ENCODE peak calls at places on chromosomes 13 and 19, in five cellular contexts. One of them, this sample, is unnamed. For H3K4me1, the result is how much of the 10 kb centered on the place peaks cover.

GRCh38 chr19:50266896-50267295 is 62.3 kb downstream of the KCNC3 start:
- DNase-seq in cardiac muscle cell: no peak
- DNase-seq in lower lobe of right lung: no peak
- DNase-seq in CD4-positive, CD25-positive, alpha-beta regulatory T cell: peak
- DNase-seq in pancreas: no peak
- DNase-seq in this sample: no peak

GRCh38 chr19:46841458-46842083 is 9.1 kb downstream of the AP2S1 start:
- DNase-seq in cardiac muscle cell: peak
- DNase-seq in lower lobe of right lung: no peak
- DNase-seq in CD4-positive, CD25-positive, alpha-beta regulatory T cell: no peak
- DNase-seq in pancreas: no peak
- DNase-seq in this sample: no peak

GRCh38 chr13:65292488-65292901 is 1937.6 kb downstream of the PCDH9 start:
- DNase-seq in cardiac muscle cell: peak
- DNase-seq in lower lobe of right lung: no peak
- DNase-seq in CD4-positive, CD25-positive, alpha-beta regulatory T cell: no peak
- DNase-seq in pancreas: no peak
- DNase-seq in this sample: peak

GRCh38 chr13:28707629-28708427 is 10.9 kb downstream of the SLC46A3 start:
- DNase-seq in cardiac muscle cell: peak
- DNase-seq in lower lobe of right lung: no peak
- DNase-seq in CD4-positive, CD25-positive, alpha-beta regulatory T cell: peak
- DNase-seq in pancreas: no peak
- DNase-seq in this sample: peak

GRCh38 chr13:101398920-101399319 is 17.4 kb downstream of the NALCN start:
- DNase-seq in cardiac muscle cell: peak
- DNase-seq in lower lobe of right lung: no peak
- DNase-seq in CD4-positive, CD25-positive, alpha-beta regulatory T cell: no peak
- DNase-seq in pancreas: no peak
- DNase-seq in this sample: peak

GRCh38 chr19:37930416-37930815 is 23.4 kb downstream of the SIPA1L3 start:
- DNase-seq in cardiac muscle cell: peak
- DNase-seq in lower lobe of right lung: peak
- DNase-seq in CD4-positive, CD25-positive, alpha-beta regulatory T cell: no peak
- DNase-seq in pancreas: peak
- DNase-seq in this sample: no peak

GRCh38 chr13:75693227-75693626 is 57.1 kb downstream of the LMO7 start:
- DNase-seq in cardiac muscle cell: no peak
- DNase-seq in lower lobe of right lung: no peak
- DNase-seq in CD4-positive, CD25-positive, alpha-beta regulatory T cell: no peak
- DNase-seq in pancreas: no peak
- DNase-seq in this sample: no peak

GRCh38 chr13:102704238-102704750 is 9.4 kb upstream of the METTL21C start:
- DNase-seq in cardiac muscle cell: no peak
- DNase-seq in lower lobe of right lung: no peak
- DNase-seq in CD4-positive, CD25-positive, alpha-beta regulatory T cell: no peak
- DNase-seq in pancreas: no peak
- DNase-seq in this sample: peak

GRCh38 chr19:19597809-19598306 is 20.6 kb downstream of the PBX4 start:
- DNase-seq in cardiac muscle cell: no peak
- DNase-seq in lower lobe of right lung: no peak
- DNase-seq in CD4-positive, CD25-positive, alpha-beta regulatory T cell: peak
- DNase-seq in pancreas: no peak
- DNase-seq in this sample: no peak

GRCh38 chr19:35040826-35041547 is 534 bp upstream of the HPN start:
- DNase-seq in cardiac muscle cell: peak
- DNase-seq in lower lobe of right lung: peak
- DNase-seq in CD4-positive, CD25-positive, alpha-beta regulatory T cell: peak
- DNase-seq in pancreas: peak
- DNase-seq in this sample: no peak
- H3K4me1 ChIP-seq in cardiac muscle cell: under half
- H3K4me1 ChIP-seq in lower lobe of right lung: half or more
- H3K4me1 ChIP-seq in CD4-positive, CD25-positive, alpha-beta regulatory T cell: under half
- H3K4me1 ChIP-seq in pancreas: under half
- H3K4me1 ChIP-seq in this sample: under half

GRCh38 chr19:12952488-12953455 is 4.3 kb downstream of the GADD45GIP1 start:
- DNase-seq in cardiac muscle cell: peak
- DNase-seq in lower lobe of right lung: no peak
- DNase-seq in CD4-positive, CD25-positive, alpha-beta regulatory T cell: no peak
- DNase-seq in pancreas: no peak
- DNase-seq in this sample: peak
- H3K4me1 ChIP-seq in cardiac muscle cell: under half
- H3K4me1 ChIP-seq in lower lobe of right lung: under half
- H3K4me1 ChIP-seq in CD4-positive, CD25-positive, alpha-beta regulatory T cell: under half
- H3K4me1 ChIP-seq in pancreas: under half
- H3K4me1 ChIP-seq in this sample: under half

DNA sequence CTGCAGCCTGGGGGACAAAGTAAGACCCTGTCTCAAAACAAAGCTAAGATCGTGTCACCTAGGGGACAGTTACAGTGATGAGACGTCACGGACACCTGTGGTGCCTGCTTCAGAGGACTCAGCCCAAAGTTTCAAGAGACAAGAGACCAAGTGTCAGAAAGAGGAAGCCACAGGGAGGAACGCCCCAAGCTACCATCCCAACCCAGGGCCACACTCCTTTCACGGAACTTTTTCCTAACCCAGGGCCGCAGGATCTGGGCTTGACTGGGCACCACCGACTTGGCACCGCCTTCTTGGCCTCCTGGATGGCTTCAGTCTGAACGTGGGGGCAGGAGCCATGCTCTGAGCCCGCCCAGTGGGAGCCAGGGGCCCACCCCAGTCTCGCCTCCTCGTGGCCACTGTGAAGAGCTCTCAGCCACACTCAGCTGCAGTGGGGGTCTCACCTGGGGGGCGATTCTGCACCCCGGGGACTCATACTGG is 8.5 kb downstream of the MOB3A start:
- DNase-seq in cardiac muscle cell: no peak
- DNase-seq in lower lobe of right lung: no peak
- DNase-seq in CD4-positive, CD25-positive, alpha-beta regulatory T cell: peak
- DNase-seq in pancreas: no peak
- DNase-seq in this sample: no peak
- H3K4me1 ChIP-seq in cardiac muscle cell: under half
- H3K4me1 ChIP-seq in lower lobe of right lung: half or more
- H3K4me1 ChIP-seq in CD4-positive, CD25-positive, alpha-beta regulatory T cell: half or more
- H3K4me1 ChIP-seq in pancreas: under half
- H3K4me1 ChIP-seq in this sample: under half

GRCh38 chr13:97231118-97231831 is 9.1 kb downstream of the MBNL2 start:
- DNase-seq in cardiac muscle cell: no peak
- DNase-seq in lower lobe of right lung: no peak
- DNase-seq in CD4-positive, CD25-positive, alpha-beta regulatory T cell: no peak
- DNase-seq in pancreas: no peak
- DNase-seq in this sample: peak
- H3K4me1 ChIP-seq in cardiac muscle cell: under half
- H3K4me1 ChIP-seq in lower lobe of right lung: half or more
- H3K4me1 ChIP-seq in CD4-positive, CD25-positive, alpha-beta regulatory T cell: under half
- H3K4me1 ChIP-seq in pancreas: half or more
- H3K4me1 ChIP-seq in this sample: under half

DNA sequence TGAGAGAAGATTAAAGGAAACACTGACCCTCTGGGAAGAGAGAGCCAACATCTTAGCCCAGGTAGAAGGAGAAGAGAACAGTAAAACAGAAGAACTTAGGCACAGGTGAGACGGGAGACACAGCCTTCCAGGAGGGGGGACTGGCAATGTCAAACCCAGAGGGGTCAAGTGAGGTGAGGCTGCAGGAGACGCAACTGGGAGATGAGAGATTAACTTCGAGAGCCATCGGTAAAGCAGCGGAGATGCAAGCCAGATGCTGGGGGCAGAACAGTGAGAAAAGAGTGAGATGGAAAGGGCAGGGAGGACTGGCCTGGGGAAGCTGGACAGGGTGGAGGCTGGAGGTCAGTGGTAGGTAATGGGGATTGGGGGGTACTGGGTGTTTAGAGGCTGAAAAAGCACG is 5.2 kb downstream of the INSR start:
- DNase-seq in cardiac muscle cell: no peak
- DNase-seq in lower lobe of right lung: no peak
- DNase-seq in CD4-positive, CD25-positive, alpha-beta regulatory T cell: no peak
- DNase-seq in pancreas: no peak
- DNase-seq in this sample: no peak
- H3K4me1 ChIP-seq in cardiac muscle cell: under half
- H3K4me1 ChIP-seq in lower lobe of right lung: under half
- H3K4me1 ChIP-seq in CD4-positive, CD25-positive, alpha-beta regulatory T cell: under half
- H3K4me1 ChIP-seq in pancreas: under half
- H3K4me1 ChIP-seq in this sample: under half

DNA sequence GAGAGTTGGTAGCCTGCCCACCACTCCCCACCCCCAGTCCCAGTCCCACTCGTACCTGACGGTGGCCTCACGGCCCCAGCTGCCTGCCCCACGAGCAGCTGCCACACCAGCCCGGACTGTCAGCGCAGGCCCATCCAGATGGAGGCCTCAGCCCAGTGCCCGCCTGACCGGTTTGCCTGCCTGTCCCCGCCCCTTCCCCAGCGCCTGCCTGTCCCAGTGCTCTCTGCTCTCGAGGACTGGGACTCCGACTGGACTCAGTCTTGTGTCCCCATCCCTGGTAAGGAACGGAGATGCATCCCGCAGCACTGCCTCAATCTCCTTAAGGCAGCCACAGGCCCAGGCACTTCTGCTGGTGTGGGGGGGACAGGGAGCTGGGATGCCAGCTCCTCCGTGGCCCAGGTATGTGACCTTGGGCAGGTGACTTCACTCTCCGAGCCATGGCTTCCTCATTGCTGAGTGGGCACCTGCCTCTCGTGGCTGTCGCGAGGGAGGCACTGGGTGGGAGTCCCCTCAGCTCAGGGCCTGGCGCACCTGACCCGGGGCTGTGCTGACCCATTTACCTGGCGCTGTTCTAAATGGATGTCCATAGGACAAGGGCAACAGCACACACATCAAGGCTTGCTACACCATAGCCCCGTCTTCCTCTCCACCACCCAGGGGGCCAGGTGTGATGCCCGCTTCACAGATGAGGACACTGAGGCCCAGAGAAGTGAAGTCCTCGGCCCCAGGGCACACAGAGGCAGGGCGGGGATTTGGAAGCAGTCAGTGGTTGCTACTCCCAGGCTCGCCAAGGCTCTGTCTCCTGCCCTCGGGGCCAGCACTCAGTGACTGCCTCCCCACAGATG is at the start of gene NKPD1:
- DNase-seq in cardiac muscle cell: no peak
- DNase-seq in lower lobe of right lung: peak
- DNase-seq in CD4-positive, CD25-positive, alpha-beta regulatory T cell: no peak
- DNase-seq in pancreas: peak
- DNase-seq in this sample: no peak
- H3K4me1 ChIP-seq in cardiac muscle cell: under half
- H3K4me1 ChIP-seq in lower lobe of right lung: under half
- H3K4me1 ChIP-seq in CD4-positive, CD25-positive, alpha-beta regulatory T cell: under half
- H3K4me1 ChIP-seq in pancreas: under half
- H3K4me1 ChIP-seq in this sample: under half

DNA sequence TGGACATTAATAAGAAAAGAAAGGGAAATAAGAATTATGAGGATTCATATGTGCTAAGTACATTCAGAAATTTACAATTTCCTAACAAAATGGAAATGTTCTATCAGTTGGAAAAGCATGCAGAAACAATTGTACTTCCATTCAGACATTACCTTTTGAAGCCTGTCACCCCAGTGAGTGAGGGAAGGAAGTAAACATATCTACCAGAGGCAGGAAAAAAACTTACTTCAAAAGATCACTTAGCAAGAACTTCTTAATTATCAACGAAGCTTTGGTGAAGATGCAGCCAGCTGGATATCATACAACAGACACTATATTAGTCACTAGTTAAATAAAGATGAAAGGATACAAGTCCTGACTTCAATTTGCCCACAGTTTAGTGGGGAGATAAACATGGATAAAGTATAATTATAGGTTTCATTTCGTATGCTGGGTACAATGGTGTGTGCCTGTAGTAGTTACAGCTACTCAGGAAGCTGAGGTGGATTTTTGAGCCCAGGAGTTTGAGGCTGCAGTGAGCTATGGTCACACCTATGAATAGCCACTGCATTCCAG is 148.8 kb downstream of the TNFRSF19 start:
- DNase-seq in cardiac muscle cell: no peak
- DNase-seq in lower lobe of right lung: no peak
- DNase-seq in CD4-positive, CD25-positive, alpha-beta regulatory T cell: peak
- DNase-seq in pancreas: no peak
- DNase-seq in this sample: no peak
- H3K4me1 ChIP-seq in cardiac muscle cell: under half
- H3K4me1 ChIP-seq in lower lobe of right lung: under half
- H3K4me1 ChIP-seq in CD4-positive, CD25-positive, alpha-beta regulatory T cell: under half
- H3K4me1 ChIP-seq in pancreas: under half
- H3K4me1 ChIP-seq in this sample: under half

GRCh38 chr19:10625762-10626138 is 397 bp downstream of the SLC44A2 start:
- DNase-seq in cardiac muscle cell: no peak
- DNase-seq in lower lobe of right lung: no peak
- DNase-seq in CD4-positive, CD25-positive, alpha-beta regulatory T cell: no peak
- DNase-seq in pancreas: no peak
- DNase-seq in this sample: no peak
- H3K4me1 ChIP-seq in cardiac muscle cell: under half
- H3K4me1 ChIP-seq in lower lobe of right lung: under half
- H3K4me1 ChIP-seq in CD4-positive, CD25-positive, alpha-beta regulatory T cell: under half
- H3K4me1 ChIP-seq in pancreas: under half
- H3K4me1 ChIP-seq in this sample: under half

DNA sequence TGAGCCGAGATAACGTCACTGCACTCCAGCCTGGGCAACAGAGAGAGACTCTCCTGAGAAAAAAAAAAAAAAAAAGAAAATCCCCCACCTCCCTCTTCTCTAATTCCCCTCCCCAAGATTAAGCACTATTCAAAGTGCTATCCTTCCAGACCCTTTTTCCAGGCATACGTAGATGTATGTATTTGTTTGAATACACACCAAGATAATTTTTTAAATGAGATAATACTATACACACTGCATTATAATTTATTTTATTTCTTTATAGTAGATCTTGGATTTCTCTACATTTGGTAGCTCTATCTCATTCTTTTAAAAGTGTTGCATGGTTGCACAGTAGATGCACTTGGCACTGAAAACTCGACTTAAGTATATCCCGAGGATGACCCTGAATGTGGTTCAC is 32.5 kb downstream of the CAB39L start:
- DNase-seq in cardiac muscle cell: no peak
- DNase-seq in lower lobe of right lung: no peak
- DNase-seq in CD4-positive, CD25-positive, alpha-beta regulatory T cell: no peak
- DNase-seq in pancreas: no peak
- DNase-seq in this sample: no peak
- H3K4me1 ChIP-seq in cardiac muscle cell: under half
- H3K4me1 ChIP-seq in lower lobe of right lung: under half
- H3K4me1 ChIP-seq in CD4-positive, CD25-positive, alpha-beta regulatory T cell: under half
- H3K4me1 ChIP-seq in pancreas: under half
- H3K4me1 ChIP-seq in this sample: under half

GRCh38 chr13:74111399-74111798 is 22.8 kb downstream of the KLF12 start:
- DNase-seq in cardiac muscle cell: no peak
- DNase-seq in lower lobe of right lung: no peak
- DNase-seq in CD4-positive, CD25-positive, alpha-beta regulatory T cell: no peak
- DNase-seq in pancreas: no peak
- DNase-seq in this sample: no peak
- H3K4me1 ChIP-seq in cardiac muscle cell: under half
- H3K4me1 ChIP-seq in lower lobe of right lung: under half
- H3K4me1 ChIP-seq in CD4-positive, CD25-positive, alpha-beta regulatory T cell: under half
- H3K4me1 ChIP-seq in pancreas: under half
- H3K4me1 ChIP-seq in this sample: under half

This sample was measured in foreskin keratinocyte.